ENCODE peak calls at places on chromosomes 4 and X, in six cellular contexts. G is astrocyte of the spinal cord; J is NB4; W is NCI-H510A treated with DMSO at 0.1 percent for 48 hours; U is NCI-H1092 treated with DMSO at 0.1 percent for 48 hours; A is stimulated activated CD8-positive, alpha-beta memory T cell treated with anti-CD3 and anti-CD28 coated beads, Interleukin-4, amount 100 ng/mL, for 24 hours. Z is an unnamed sample.

GRCh38 chr4:61200991-61201526 is 933 bp downstream of the ADGRL3 start:
- DNase-seq in J (no peak), W (peak), A (no peak), U (peak), G (peak), Z (no peak)

GRCh38 chr4:105698607-105699006 is 9.9 kb downstream of the INTS12 start:
- DNase-seq in J (no peak), G (no peak), W (no peak), A (no peak), U (no peak), Z (no peak)

GRCh38 chr4:177308842-177309524 is 691 bp upstream of the NEIL3 start:
- DNase-seq in U (no peak), J (peak), G (no peak), A (no peak), W (no peak), Z (no peak)

GRCh38 chr4:171390626-171391025 is 422.6 kb upstream of the GALNTL6 start:
- DNase-seq in U (no peak), J (no peak), G (no peak), W (peak), A (no peak), Z (no peak)

GRCh38 chrX:131827935-131828334 is 195.2 kb upstream of the STK26 start:
- DNase-seq in U (peak), A (no peak), W (peak), J (peak), G (peak), Z (no peak)

GRCh38 chr4:95867919-95868318 is 28.0 kb downstream of the PDHA2 start:
- DNase-seq in J (peak), G (peak), U (peak), A (no peak), W (no peak), Z (no peak)

GRCh38 chrX:50161143-50161542 is 39.7 kb downstream of the AKAP4 start:
- DNase-seq in A (no peak), G (peak), J (peak), W (no peak), U (no peak), Z (peak)

GRCh38 chr4:38976308-38976707 is 55.9 kb downstream of the TMEM156 start:
- DNase-seq in G (no peak), J (no peak), U (no peak), A (no peak), W (no peak), Z (no peak)

GRCh38 chr4:1208970-1209704 is 36.8 kb upstream of the SPON2 start:
- DNase-seq in A (no peak), G (no peak), W (no peak), U (no peak), J (no peak), Z (no peak)

GRCh38 chr4:8568068-8568668 is 12.0 kb upstream of the GPR78 start:
- DNase-seq in W (no peak), A (no peak), G (no peak), J (no peak), U (no peak), Z (no peak)

GRCh38 chr4:57091657-57092162 is 18.5 kb downstream of the IGFBP7 start:
- DNase-seq in J (no peak), U (no peak), W (no peak), G (no peak), A (no peak), Z (no peak)

GRCh38 chr4:113773756-113774155 is 12.2 kb upstream of the CAMK2D start:
- DNase-seq in A (no peak), W (no peak), J (no peak), G (no peak), U (no peak), Z (no peak)

GRCh38 chrX:114959729-114960128 is 57.7 kb downstream of the IL13RA2 start:
- DNase-seq in A (no peak), U (no peak), G (peak), J (peak), W (no peak), Z (no peak)

GRCh38 chr4:2630556-2631273 is 94.3 kb downstream of the FAM193A start:
- DNase-seq in W (no peak), A (no peak), U (no peak), G (no peak), J (peak), Z (no peak)

GRCh38 chr4:36165256-36166005 is 78.9 kb downstream of the ARAP2 start:
- DNase-seq in G (peak), W (no peak), J (no peak), U (no peak), A (no peak), Z (no peak)

GRCh38 chr4:25862411-25863346 is at the start of gene SEL1L3:
- DNase-seq in A (peak), J (peak), W (peak), U (peak), G (no peak), Z (peak)

GRCh38 chr4:43556262-43556661 is 663.7 kb downstream of the GRXCR1 start:
- DNase-seq in G (no peak), U (no peak), J (no peak), A (no peak), W (no peak), Z (no peak)